ENCODE peak calls at places on chromosomes 6 and 20, in six cellular contexts. One of them, this sample, is unnamed.

GRCh38 chr6:168676552-168677317 is 235.8 kb downstream of the SMOC2 start:
- DNase-seq in activated T-cell treated with anti-CD3 and anti-CD28 coated beads, Interleukin-2, amount 50 U/mL, for 4 hours: no peak
- DNase-seq in Right ventricle myocardium superior: peak
- DNase-seq in glomerular endothelial cell: no peak
- DNase-seq in AG08395: no peak
- DNase-seq in osteocyte: peak
- DNase-seq in this sample: no peak

GRCh38 chr20:57814529-57814928 is 104.7 kb upstream of the PMEPA1 start:
- DNase-seq in activated T-cell treated with anti-CD3 and anti-CD28 coated beads, Interleukin-2, amount 50 U/mL, for 4 hours: no peak
- DNase-seq in Right ventricle myocardium superior: no peak
- DNase-seq in glomerular endothelial cell: no peak
- DNase-seq in AG08395: no peak
- DNase-seq in osteocyte: no peak
- DNase-seq in this sample: no peak

GRCh38 chr6:76465410-76465809 is 392.9 kb upstream of the IMPG1 start:
- DNase-seq in activated T-cell treated with anti-CD3 and anti-CD28 coated beads, Interleukin-2, amount 50 U/mL, for 4 hours: no peak
- DNase-seq in Right ventricle myocardium superior: no peak
- DNase-seq in glomerular endothelial cell: no peak
- DNase-seq in AG08395: no peak
- DNase-seq in osteocyte: no peak
- DNase-seq in this sample: no peak

GRCh38 chr20:20782747-20783146 is 70.3 kb upstream of the RALGAPA2 start:
- DNase-seq in activated T-cell treated with anti-CD3 and anti-CD28 coated beads, Interleukin-2, amount 50 U/mL, for 4 hours: no peak
- DNase-seq in Right ventricle myocardium superior: no peak
- DNase-seq in glomerular endothelial cell: no peak
- DNase-seq in AG08395: no peak
- DNase-seq in osteocyte: no peak
- DNase-seq in this sample: no peak

GRCh38 chr20:49214546-49214945 is 4.7 kb upstream of the DDX27 start:
- DNase-seq in activated T-cell treated with anti-CD3 and anti-CD28 coated beads, Interleukin-2, amount 50 U/mL, for 4 hours: no peak
- DNase-seq in Right ventricle myocardium superior: no peak
- DNase-seq in glomerular endothelial cell: no peak
- DNase-seq in AG08395: no peak
- DNase-seq in osteocyte: no peak
- DNase-seq in this sample: no peak

GRCh38 chr20:45617591-45617990 is 11.9 kb upstream of the WFDC10A start:
- DNase-seq in activated T-cell treated with anti-CD3 and anti-CD28 coated beads, Interleukin-2, amount 50 U/mL, for 4 hours: no peak
- DNase-seq in Right ventricle myocardium superior: no peak
- DNase-seq in glomerular endothelial cell: no peak
- DNase-seq in AG08395: no peak
- DNase-seq in osteocyte: no peak
- DNase-seq in this sample: no peak

GRCh38 chr6:16409531-16410441 is 171.4 kb downstream of the GMPR start:
- DNase-seq in activated T-cell treated with anti-CD3 and anti-CD28 coated beads, Interleukin-2, amount 50 U/mL, for 4 hours: peak
- DNase-seq in Right ventricle myocardium superior: peak
- DNase-seq in glomerular endothelial cell: peak
- DNase-seq in AG08395: peak
- DNase-seq in osteocyte: no peak
- DNase-seq in this sample: peak

GRCh38 chr20:31845300-31845863 is at the start of gene FOXS1:
- DNase-seq in activated T-cell treated with anti-CD3 and anti-CD28 coated beads, Interleukin-2, amount 50 U/mL, for 4 hours: no peak
- DNase-seq in Right ventricle myocardium superior: no peak
- DNase-seq in glomerular endothelial cell: no peak
- DNase-seq in AG08395: no peak
- DNase-seq in osteocyte: no peak
- DNase-seq in this sample: no peak

GRCh38 chr6:80105972-80106417 is 476 bp upstream of the BCKDHB start:
- DNase-seq in activated T-cell treated with anti-CD3 and anti-CD28 coated beads, Interleukin-2, amount 50 U/mL, for 4 hours: no peak
- DNase-seq in Right ventricle myocardium superior: no peak
- DNase-seq in glomerular endothelial cell: no peak
- DNase-seq in AG08395: no peak
- DNase-seq in osteocyte: no peak
- DNase-seq in this sample: no peak

GRCh38 chr20:20685635-20686034 is 26.8 kb downstream of the RALGAPA2 start:
- DNase-seq in activated T-cell treated with anti-CD3 and anti-CD28 coated beads, Interleukin-2, amount 50 U/mL, for 4 hours: no peak
- DNase-seq in Right ventricle myocardium superior: no peak
- DNase-seq in glomerular endothelial cell: no peak
- DNase-seq in AG08395: no peak
- DNase-seq in osteocyte: no peak
- DNase-seq in this sample: no peak

GRCh38 chr6:35581633-35582032 is 68.9 kb upstream of the TULP1 start:
- DNase-seq in activated T-cell treated with anti-CD3 and anti-CD28 coated beads, Interleukin-2, amount 50 U/mL, for 4 hours: no peak
- DNase-seq in Right ventricle myocardium superior: no peak
- DNase-seq in glomerular endothelial cell: no peak
- DNase-seq in AG08395: no peak
- DNase-seq in osteocyte: no peak
- DNase-seq in this sample: no peak

GRCh38 chr6:155495011-155495768 is 39.6 kb upstream of the NOX3 start:
- DNase-seq in activated T-cell treated with anti-CD3 and anti-CD28 coated beads, Interleukin-2, amount 50 U/mL, for 4 hours: no peak
- DNase-seq in Right ventricle myocardium superior: no peak
- DNase-seq in glomerular endothelial cell: no peak
- DNase-seq in AG08395: peak
- DNase-seq in osteocyte: no peak
- DNase-seq in this sample: no peak

This sample was measured in Calu3.